ENCODE peak calls at places on chromosomes 11 and 22, in six cellular contexts. H is neural progenitor cell, M is IMR-90, R is kidney, J is tibial nerve, B is SK-N-SH. N is an unnamed sample.

GRCh38 chr11:3096909-3097395 is 39.7 kb upstream of the CARS1 start:
- DNase-seq in H (no peak), M (no peak), R (peak), J (no peak), B (no peak), N (no peak)

GRCh38 chr11:43579171-43579918 is 101.2 kb upstream of the HSD17B12 start:
- DNase-seq in H (peak), M (peak), R (peak), J (no peak), B (peak), N (no peak)

GRCh38 chr11:130020323-130020722 is 17.7 kb upstream of the PRDM10 start:
- DNase-seq in H (no peak), M (peak), R (no peak), J (no peak), B (no peak), N (no peak)

GRCh38 chr22:44901301-44901700 is 108.5 kb downstream of the PHF21B start:
- DNase-seq in H (no peak), M (peak), R (no peak), J (no peak), B (no peak), N (no peak)

GRCh38 chr22:36406139-36406538 is 18.4 kb upstream of the MYH9 start:
- DNase-seq in H (no peak), M (no peak), R (no peak), J (no peak), B (no peak), N (no peak)

GRCh38 chr11:69447786-69448185 is 33.7 kb upstream of the LINC01488 start:
- DNase-seq in H (no peak), M (no peak), R (peak), J (no peak), B (no peak), N (no peak)

GRCh38 chr11:119583585-119583984 is 145.4 kb downstream of the NECTIN1 start:
- DNase-seq in H (no peak), M (no peak), R (no peak), J (no peak), B (no peak), N (no peak)

GRCh38 chr11:74611369-74611861 is 19.0 kb downstream of the POLD3 start:
- DNase-seq in H (peak), M (peak), R (no peak), J (no peak), B (peak), N (no peak)

GRCh38 chr11:69444381-69445130 is 36.9 kb upstream of the LINC01488 start:
- DNase-seq in H (peak), M (peak), R (peak), J (peak), B (no peak), N (no peak)

GRCh38 chr11:103633037-103633788 is 403.2 kb upstream of the DDI1 start:
- DNase-seq in H (no peak), M (peak), R (no peak), J (no peak), B (no peak), N (no peak)

GRCh38 chr11:61968758-61969390 is 1.4 kb upstream of the FTH1 start:
- DNase-seq in H (no peak), M (no peak), R (peak), J (no peak), B (no peak), N (no peak)

GRCh38 chr11:46380340-46381045 is 976 bp upstream of the MDK start:
- DNase-seq in H (peak), M (no peak), R (peak), J (peak), B (peak), N (no peak)

GRCh38 chr22:49613108-49613507 is 214.6 kb downstream of the BRD1 start:
- DNase-seq in H (no peak), M (no peak), R (no peak), J (no peak), B (no peak), N (peak)

GRCh38 chr11:1746516-1746931 is 3.9 kb downstream of the IFITM10 start:
- DNase-seq in H (no peak), M (no peak), R (no peak), J (no peak), B (peak), N (no peak)

GRCh38 chr22:37240941-37241320 is 3.1 kb downstream of the RAC2 start:
- DNase-seq in H (no peak), M (no peak), R (peak), J (no peak), B (peak), N (peak)

GRCh38 chr11:77142091-77142975 is 14.3 kb downstream of the MYO7A start:
- DNase-seq in H (no peak), M (no peak), R (peak), J (no peak), B (peak), N (no peak)

GRCh38 chr11:113132001-113132400 is 170.8 kb downstream of the NCAM1 start:
- DNase-seq in H (peak), M (no peak), R (no peak), J (no peak), B (no peak), N (no peak)
- H3K4me3 ChIP-seq in H (no peak), M (no peak), R (no peak), J (no peak), B (no peak), N (no peak)

GRCh38 chr11:93734427-93735222 is 6.7 kb downstream of the TAF1D start:
- DNase-seq in H (no peak), M (no peak), R (no peak), J (no peak), B (no peak), N (no peak)
- H3K4me3 ChIP-seq in H (no peak), M (no peak), R (no peak), J (no peak), B (no peak), N (no peak)

GRCh38 chr22:28922540-28923244 is 39.3 kb downstream of the ZNRF3 start:
- DNase-seq in H (no peak), M (no peak), R (no peak), J (no peak), B (no peak), N (no peak)

GRCh38 chr22:28915969-28916368 is 32.6 kb downstream of the ZNRF3 start:
- DNase-seq in H (no peak), M (no peak), R (no peak), J (no peak), B (no peak), N (no peak)

GRCh38 chr22:28920757-28921584 is 37.6 kb downstream of the ZNRF3 start:
- DNase-seq in H (no peak), M (no peak), R (no peak), J (no peak), B (no peak), N (no peak)

GRCh38 chr22:28921585-28921879 is 38.2 kb downstream of the ZNRF3 start:
- DNase-seq in H (no peak), M (no peak), R (no peak), J (no peak), B (no peak), N (no peak)

GRCh38 chr22:28917747-28918543 is 34.6 kb downstream of the ZNRF3 start:
- DNase-seq in H (peak), M (peak), R (no peak), J (no peak), B (peak), N (no peak)
- H3K4me3 ChIP-seq in H (peak), M (no peak), R (no peak), J (no peak), B (no peak), N (no peak)

GRCh38 chr11:132033051-132033450 is 662.6 kb downstream of the NTM start:
- DNase-seq in H (no peak), M (peak), R (no peak), J (no peak), B (no peak), N (no peak)

GRCh38 chr11:132037467-132037862 is 667.0 kb downstream of the NTM start:
- DNase-seq in H (no peak), M (no peak), R (no peak), J (no peak), B (no peak), N (no peak)

GRCh38 chr11:132036751-132037466 is 666.5 kb downstream of the NTM start:
- DNase-seq in H (no peak), M (peak), R (no peak), J (no peak), B (no peak), N (no peak)

GRCh38 chr11:132035736-132036135 is 665.3 kb downstream of the NTM start:
- DNase-seq in H (no peak), M (no peak), R (no peak), J (no peak), B (peak), N (no peak)

DNA sequence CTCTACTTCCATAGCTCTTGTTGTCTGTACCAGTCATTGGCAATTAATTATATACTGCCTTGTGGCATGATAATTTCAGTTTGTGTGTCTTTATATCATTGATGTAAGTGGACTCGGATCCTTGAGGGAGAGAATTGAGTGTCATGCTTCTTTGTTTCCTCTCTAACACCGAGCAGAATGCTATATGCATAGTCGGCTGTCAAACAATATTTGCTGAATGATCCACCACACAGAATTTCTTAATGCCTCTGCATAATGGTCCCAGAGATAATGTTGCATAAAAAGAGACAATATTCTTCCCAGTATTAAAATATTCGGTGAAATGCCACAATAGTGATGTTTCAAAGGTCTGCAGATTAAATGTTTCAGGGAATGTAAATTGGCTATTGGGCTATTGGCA is 664.8 kb downstream of the NTM start:
- DNase-seq in H (no peak), M (peak), R (no peak), J (no peak), B (no peak), N (no peak)
- H3K4me3 ChIP-seq in H (no peak), M (no peak), R (no peak), J (no peak), B (no peak), N (no peak)

GRCh38 chr11:67493548-67494370 is 10.9 kb downstream of the AIP start:
- DNase-seq in H (no peak), M (no peak), R (peak), J (no peak), B (no peak), N (peak)
- H3K4me3 ChIP-seq in H (no peak), M (no peak), R (no peak), J (no peak), B (no peak), N (no peak)

DNA sequence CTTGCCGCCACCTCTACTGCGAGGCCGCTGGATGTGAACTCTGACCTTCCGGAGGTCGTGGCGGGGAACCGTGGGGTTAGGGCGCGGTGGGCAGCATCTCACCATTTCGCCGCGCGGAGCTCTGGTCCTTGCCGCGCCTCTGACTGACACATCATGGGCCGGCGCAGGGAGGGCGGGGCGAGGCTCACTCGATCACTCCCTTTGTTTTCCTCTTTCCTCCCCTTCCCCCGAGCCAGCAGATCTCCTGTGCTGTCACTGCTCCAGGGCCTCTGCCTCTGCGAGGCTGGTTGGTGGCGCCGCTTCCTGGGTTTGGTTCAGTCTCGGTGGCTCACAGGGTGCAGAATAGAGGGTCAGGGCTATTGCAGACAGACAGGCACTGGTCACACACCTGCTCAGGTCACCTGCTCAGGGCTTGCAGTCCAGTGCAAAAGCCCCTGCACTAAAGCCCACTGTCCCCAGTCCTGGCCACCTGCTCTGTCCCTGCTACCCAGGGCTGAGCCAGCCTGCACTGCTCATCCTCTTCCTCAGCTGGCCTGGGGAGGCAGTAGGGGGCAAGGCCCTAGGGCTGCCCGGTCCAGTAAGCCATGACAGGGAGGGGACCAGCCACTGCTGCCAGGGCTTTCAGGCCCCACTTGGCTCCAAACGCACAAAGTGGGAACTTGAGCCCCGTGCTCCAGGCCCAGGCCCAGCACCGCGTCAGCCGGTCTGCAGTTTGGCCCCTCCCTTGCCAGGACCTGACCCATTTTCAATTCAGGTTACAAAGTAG is 36.2 kb downstream of the PISD start:
- DNase-seq in H (peak), M (peak), R (no peak), J (peak), B (no peak), N (no peak)
- H3K4me3 ChIP-seq in H (no peak), M (no peak), R (no peak), J (no peak), B (no peak), N (no peak)

DNA sequence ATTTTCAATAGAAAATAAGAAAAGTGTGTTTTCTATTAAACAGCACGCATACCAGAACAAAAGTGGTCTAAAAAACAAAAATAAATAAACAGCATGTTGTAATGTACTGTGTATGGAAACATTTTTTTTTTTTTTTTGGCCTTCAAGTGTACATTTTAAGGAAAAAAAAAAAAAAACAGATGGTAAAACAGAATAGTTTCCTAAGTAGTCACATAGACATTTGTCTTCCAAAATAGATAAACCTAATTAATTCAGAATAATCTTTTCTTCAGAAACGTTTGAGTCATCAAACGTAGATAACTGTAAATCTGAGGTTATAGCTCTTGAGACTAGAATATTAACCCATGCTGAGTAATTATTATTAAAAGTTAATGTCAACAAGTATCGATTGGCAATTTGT is 396 bp upstream of the CFAP300 start:
- DNase-seq in H (no peak), M (peak), R (no peak), J (no peak), B (no peak), N (no peak)
- H3K4me3 ChIP-seq in H (peak), M (peak), R (peak), J (peak), B (peak), N (peak)

N was measured in RWPE2.